ENCODE peak calls at places on chromosomes 4 and X, in seven cellular contexts. A, O, X, K, B, W and N are unnamed samples.

GRCh38 chr4:59570850-59571476 is 1629.2 kb upstream of the ADGRL3 start:
- DNase-seq in B (no peak), O (no peak), X (no peak), W (no peak), A (no peak), K (no peak), N (no peak)

GRCh38 chr4:36399762-36400353 is 118.4 kb downstream of the DTHD1 start:
- DNase-seq in B (no peak), A (no peak), O (no peak), K (peak; percentile 14), X (no peak), W (no peak), N (peak; percentile 31)

GRCh38 chrX:155313766-155314165 is 20.6 kb downstream of the CLIC2 start:
- DNase-seq in A (no peak), O (peak; percentile 21), W (no peak), X (no peak), B (no peak), K (peak; percentile 14), N (no peak)

GRCh38 chr4:102794999-102795398 is 32.4 kb downstream of the UBE2D3 start:
- DNase-seq in B (no peak), X (no peak), O (no peak), A (no peak), K (no peak), W (no peak), N (no peak)

GRCh38 chrX:46814966-46815365 is 21.9 kb upstream of the RP2 start:
- DNase-seq in B (no peak), X (no peak), W (no peak), O (no peak), K (no peak), A (no peak), N (no peak)

GRCh38 chr4:151331276-151332042 is 6.1 kb upstream of the SH3D19 start:
- DNase-seq in K (no peak), X (no peak), O (peak; percentile 78), W (no peak), B (no peak), A (no peak), N (no peak)

GRCh38 chrX:3699841-3700381 is 13.5 kb downstream of the PRKX start:
- DNase-seq in K (no peak), X (no peak), B (no peak), A (no peak), W (no peak), O (no peak), N (no peak)

GRCh38 chrX:41468647-41469323 is 21.6 kb downstream of the NYX start:
- DNase-seq in B (no peak), A (no peak), K (no peak), X (no peak), W (peak; percentile 66), O (no peak), N (no peak)

GRCh38 chr4:8275511-8275910 is 6.0 kb downstream of the HTRA3 start:
- DNase-seq in K (no peak), X (no peak), W (no peak), O (no peak), B (no peak), A (no peak), N (no peak)